ENCODE peak calls at places on chromosome 22, in seven cellular contexts. One of them, this sample, is unnamed.
A peak's percentile ranks its signal among the peaks of the same experiment; 100 is the strongest.

GRCh38 chr22:12613199-12613598 is 2914.8 kb upstream of the OR11H1 start:
- DNase-seq in CD8-positive, alpha-beta memory T cell: no peak
- DNase-seq in ovary: no peak
- DNase-seq in IMR-90: no peak
- DNase-seq in upper lobe of left lung: no peak
- DNase-seq in aorta: no peak
- DNase-seq in PC-9: no peak
- DNase-seq in this sample: no peak

GRCh38 chr22:37248251-37248650 is 4.2 kb upstream of the RAC2 start:
- DNase-seq in CD8-positive, alpha-beta memory T cell: no peak
- DNase-seq in PC-9: no peak
- DNase-seq in aorta: no peak
- DNase-seq in IMR-90: no peak
- DNase-seq in upper lobe of left lung: peak; percentile 8
- DNase-seq in ovary: no peak
- DNase-seq in this sample: no peak

GRCh38 chr22:35553341-35553740 is 12.7 kb downstream of the RASD2 start:
- DNase-seq in aorta: no peak
- DNase-seq in IMR-90: no peak
- DNase-seq in PC-9: no peak
- DNase-seq in CD8-positive, alpha-beta memory T cell: no peak
- DNase-seq in upper lobe of left lung: no peak
- DNase-seq in ovary: no peak
- DNase-seq in this sample: no peak

GRCh38 chr22:47600791-47601400 is 838.4 kb downstream of the TBC1D22A start:
- DNase-seq in ovary: no peak
- DNase-seq in aorta: no peak
- DNase-seq in IMR-90: no peak
- DNase-seq in upper lobe of left lung: no peak
- DNase-seq in PC-9: no peak
- DNase-seq in CD8-positive, alpha-beta memory T cell: no peak
- DNase-seq in this sample: no peak

GRCh38 chr22:26751217-26751616 is 93.8 kb downstream of the MIAT start:
- DNase-seq in CD8-positive, alpha-beta memory T cell: no peak
- DNase-seq in IMR-90: no peak
- DNase-seq in aorta: no peak
- DNase-seq in upper lobe of left lung: no peak
- DNase-seq in PC-9: no peak
- DNase-seq in ovary: no peak
- DNase-seq in this sample: no peak

GRCh38 chr22:22996511-22997261 is 73.6 kb upstream of the GNAZ start:
- DNase-seq in aorta: no peak
- DNase-seq in IMR-90: no peak
- DNase-seq in CD8-positive, alpha-beta memory T cell: no peak
- DNase-seq in upper lobe of left lung: no peak
- DNase-seq in ovary: no peak
- DNase-seq in PC-9: no peak
- DNase-seq in this sample: no peak

GRCh38 chr22:43745783-43746356 is 66.2 kb downstream of the EFCAB6 start:
- DNase-seq in CD8-positive, alpha-beta memory T cell: no peak
- DNase-seq in upper lobe of left lung: no peak
- DNase-seq in ovary: no peak
- DNase-seq in IMR-90: no peak
- DNase-seq in PC-9: no peak
- DNase-seq in aorta: no peak
- DNase-seq in this sample: no peak

GRCh38 chr22:36160499-36160942 is at the start of gene APOL3:
- DNase-seq in IMR-90: peak; percentile 47
- DNase-seq in ovary: peak; percentile 67
- DNase-seq in PC-9: peak; percentile 17
- DNase-seq in CD8-positive, alpha-beta memory T cell: peak; percentile 49
- DNase-seq in aorta: peak; percentile 87
- DNase-seq in upper lobe of left lung: peak; percentile 83
- DNase-seq in this sample: peak; percentile 86

GRCh38 chr22:38213319-38214247 is 11.8 kb downstream of the MAFF start:
- DNase-seq in PC-9: no peak
- DNase-seq in upper lobe of left lung: no peak
- DNase-seq in aorta: peak; percentile 70
- DNase-seq in IMR-90: no peak
- DNase-seq in CD8-positive, alpha-beta memory T cell: no peak
- DNase-seq in ovary: no peak
- DNase-seq in this sample: no peak

GRCh38 chr22:41909290-41910049 is 5.4 kb downstream of the SHISA8 start:
- DNase-seq in IMR-90: no peak
- DNase-seq in PC-9: no peak
- DNase-seq in CD8-positive, alpha-beta memory T cell: no peak
- DNase-seq in ovary: peak; percentile 27
- DNase-seq in upper lobe of left lung: no peak
- DNase-seq in aorta: no peak
- DNase-seq in this sample: no peak

GRCh38 chr22:48708558-48709245 is 1119.0 kb downstream of the BRD1 start:
- DNase-seq in upper lobe of left lung: no peak
- DNase-seq in aorta: peak; percentile 43
- DNase-seq in IMR-90: no peak
- DNase-seq in ovary: no peak
- DNase-seq in PC-9: no peak
- DNase-seq in CD8-positive, alpha-beta memory T cell: no peak
- DNase-seq in this sample: peak; percentile 5

GRCh38 chr22:47739616-47740015 is 977.2 kb downstream of the TBC1D22A start:
- DNase-seq in PC-9: no peak
- DNase-seq in CD8-positive, alpha-beta memory T cell: no peak
- DNase-seq in aorta: no peak
- DNase-seq in ovary: no peak
- DNase-seq in IMR-90: no peak
- DNase-seq in upper lobe of left lung: no peak
- DNase-seq in this sample: no peak

GRCh38 chr22:37801946-37802309 is 5.8 kb upstream of the GCAT start:
- DNase-seq in IMR-90: no peak
- DNase-seq in PC-9: no peak
- DNase-seq in ovary: no peak
- DNase-seq in upper lobe of left lung: no peak
- DNase-seq in CD8-positive, alpha-beta memory T cell: no peak
- DNase-seq in aorta: no peak
- DNase-seq in this sample: no peak

GRCh38 chr22:36757608-36758220 is 18.2 kb downstream of the IFT27 start:
- DNase-seq in upper lobe of left lung: peak; percentile 85
- DNase-seq in PC-9: peak; percentile 84
- DNase-seq in IMR-90: peak; percentile 70
- DNase-seq in ovary: peak; percentile 58
- DNase-seq in aorta: peak; percentile 88
- DNase-seq in CD8-positive, alpha-beta memory T cell: peak; percentile 53
- DNase-seq in this sample: peak; percentile 73

GRCh38 chr22:28410050-28410816 is 269.4 kb downstream of the TTC28 start:
- DNase-seq in CD8-positive, alpha-beta memory T cell: no peak
- DNase-seq in ovary: no peak
- DNase-seq in PC-9: no peak
- DNase-seq in upper lobe of left lung: no peak
- DNase-seq in IMR-90: peak; percentile 71
- DNase-seq in aorta: no peak
- DNase-seq in this sample: no peak

GRCh38 chr22:23273445-23274145 is 93.3 kb downstream of the BCR start:
- DNase-seq in IMR-90: no peak
- DNase-seq in upper lobe of left lung: no peak
- DNase-seq in aorta: no peak
- DNase-seq in PC-9: no peak
- DNase-seq in ovary: no peak
- DNase-seq in CD8-positive, alpha-beta memory T cell: no peak
- DNase-seq in this sample: no peak

GRCh38 chr22:21780259-21780658 is 44.7 kb upstream of the YPEL1 start:
- DNase-seq in upper lobe of left lung: no peak
- DNase-seq in ovary: no peak
- DNase-seq in aorta: no peak
- DNase-seq in IMR-90: no peak
- DNase-seq in CD8-positive, alpha-beta memory T cell: no peak
- DNase-seq in PC-9: no peak
- DNase-seq in this sample: no peak

GRCh38 chr22:49518436-49518970 is 309.2 kb downstream of the BRD1 start:
- DNase-seq in CD8-positive, alpha-beta memory T cell: no peak
- DNase-seq in upper lobe of left lung: no peak
- DNase-seq in PC-9: no peak
- DNase-seq in aorta: no peak
- DNase-seq in ovary: no peak
- DNase-seq in IMR-90: no peak
- DNase-seq in this sample: no peak

GRCh38 chr22:50553310-50553709 is 7.6 kb downstream of the KLHDC7B start:
- DNase-seq in aorta: peak; percentile 6
- DNase-seq in upper lobe of left lung: no peak
- DNase-seq in ovary: no peak
- DNase-seq in CD8-positive, alpha-beta memory T cell: no peak
- DNase-seq in PC-9: no peak
- DNase-seq in IMR-90: no peak
- DNase-seq in this sample: no peak

GRCh38 chr22:38710866-38711265 is 5.1 kb downstream of the GTPBP1 start:
- DNase-seq in upper lobe of left lung: no peak
- DNase-seq in aorta: no peak
- DNase-seq in ovary: no peak
- DNase-seq in PC-9: no peak
- DNase-seq in CD8-positive, alpha-beta memory T cell: no peak
- DNase-seq in IMR-90: no peak
- DNase-seq in this sample: no peak

GRCh38 chr22:18110944-18111758 is 542 bp downstream of the TUBA8 start:
- DNase-seq in PC-9: no peak
- DNase-seq in ovary: no peak
- DNase-seq in CD8-positive, alpha-beta memory T cell: no peak
- DNase-seq in upper lobe of left lung: no peak
- DNase-seq in IMR-90: no peak
- DNase-seq in aorta: no peak
- DNase-seq in this sample: no peak
- H3K4me3 ChIP-seq in PC-9: no peak overlapping the region
- H3K4me3 ChIP-seq in ovary: peak overlapping the region; percentile 45
- H3K4me3 ChIP-seq in CD8-positive, alpha-beta memory T cell: no peak overlapping the region
- H3K4me3 ChIP-seq in upper lobe of left lung: peak overlapping the region; percentile 44
- H3K4me3 ChIP-seq in IMR-90: peak overlapping the region; percentile 32
- H3K4me3 ChIP-seq in aorta: no peak overlapping the region
- H3K4me3 ChIP-seq in this sample: peak overlapping the region; percentile 75

DNA sequence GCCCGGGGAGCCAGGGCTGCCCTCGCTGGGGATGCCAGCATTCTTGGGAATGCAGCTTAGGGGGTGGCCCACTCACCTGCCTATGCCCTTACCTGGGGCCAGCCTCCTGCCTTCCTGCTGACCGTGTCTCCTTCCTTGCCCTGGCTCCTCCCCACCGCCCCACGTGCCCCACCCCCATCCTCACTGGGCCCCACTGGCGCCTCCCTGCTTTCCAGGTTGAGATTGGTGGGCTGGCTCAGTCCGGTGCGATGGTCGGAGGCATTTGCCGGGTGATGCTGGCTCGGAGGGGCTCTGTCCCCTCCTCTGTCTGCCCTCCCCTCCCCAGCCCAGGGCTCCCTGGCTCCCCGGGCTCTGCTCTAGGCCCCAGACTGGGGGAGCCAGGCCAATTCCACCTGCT is 34.1 kb upstream of the GRAMD4 start:
- DNase-seq in aorta: peak; percentile 29
- DNase-seq in upper lobe of left lung: no peak
- DNase-seq in IMR-90: no peak
- DNase-seq in PC-9: no peak
- DNase-seq in ovary: peak; percentile 15
- DNase-seq in CD8-positive, alpha-beta memory T cell: no peak
- DNase-seq in this sample: no peak
- H3K4me1 ChIP-seq in aorta: no peaks in the 10 kb centered on the region
- H3K4me1 ChIP-seq in upper lobe of left lung: peaks cover 15% of the 10 kb centered on the region
- H3K4me1 ChIP-seq in IMR-90: peaks cover 5% of the 10 kb centered on the region
- H3K4me1 ChIP-seq in PC-9: no peaks in the 10 kb centered on the region
- H3K4me1 ChIP-seq in ovary: peaks cover 2% of the 10 kb centered on the region
- H3K4me1 ChIP-seq in CD8-positive, alpha-beta memory T cell: peaks cover 15% of the 10 kb centered on the region
- H3K4me1 ChIP-seq in this sample: peaks cover 96% of the 10 kb centered on the region

DNA sequence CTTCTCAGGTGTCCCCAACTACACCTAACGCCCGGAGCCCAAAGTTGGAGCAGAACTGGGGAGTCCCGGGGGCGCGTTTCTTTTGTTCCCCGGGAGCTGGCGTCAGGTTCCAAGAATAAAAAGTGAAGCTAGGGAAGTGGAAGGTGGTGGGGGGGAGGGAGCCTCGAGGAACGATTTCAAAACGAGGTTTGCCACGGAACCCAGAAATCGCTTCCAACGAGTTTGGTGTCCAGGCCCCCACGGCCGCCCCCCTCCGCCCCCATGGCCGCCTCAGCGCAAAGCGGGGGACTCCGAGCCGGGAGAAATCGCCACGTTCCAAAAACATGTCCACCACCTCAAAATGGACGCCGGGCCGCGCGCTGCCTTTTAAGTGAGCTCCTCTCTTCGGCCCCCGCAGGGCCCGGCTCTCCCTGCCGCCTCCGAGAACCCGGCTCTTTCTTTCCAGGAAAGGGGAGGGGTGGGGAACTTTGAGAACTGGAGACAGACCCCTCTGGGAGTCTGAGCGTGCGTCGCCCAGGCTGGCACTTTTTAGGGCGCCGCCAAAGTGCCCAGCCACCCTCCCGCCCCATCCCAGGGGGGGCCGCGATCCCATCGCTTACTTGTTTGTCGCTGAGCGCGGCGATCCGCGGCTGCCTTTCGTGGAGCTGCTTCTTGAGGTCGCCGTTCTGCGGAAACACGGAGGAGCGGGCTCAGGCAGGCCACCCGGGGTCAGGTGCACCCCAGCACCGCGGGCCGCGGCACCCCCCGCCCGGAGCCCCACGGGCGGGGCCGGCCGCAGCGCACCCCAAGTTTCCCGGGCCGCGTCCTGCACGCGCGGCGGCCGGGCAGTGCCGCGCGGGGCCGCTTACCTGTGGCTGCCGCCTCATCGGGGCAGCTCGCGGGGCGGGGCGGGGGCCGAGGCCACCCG is 1.6 kb downstream of the PHF21B start:
- DNase-seq in PC-9: no peak
- DNase-seq in IMR-90: no peak
- DNase-seq in upper lobe of left lung: no peak
- DNase-seq in aorta: no peak
- DNase-seq in ovary: peak; percentile 75
- DNase-seq in CD8-positive, alpha-beta memory T cell: no peak
- DNase-seq in this sample: no peak
- H3K27me3 ChIP-seq in PC-9: peaks cover 27% of the 10 kb centered on the region
- H3K27me3 ChIP-seq in IMR-90: peaks cover 72% of the 10 kb centered on the region
- H3K27me3 ChIP-seq in upper lobe of left lung: no peaks in the 10 kb centered on the region
- H3K27me3 ChIP-seq in aorta: no peaks in the 10 kb centered on the region
- H3K27me3 ChIP-seq in ovary: no peaks in the 10 kb centered on the region
- H3K27me3 ChIP-seq in CD8-positive, alpha-beta memory T cell: peaks cover 12% of the 10 kb centered on the region
- H3K27me3 ChIP-seq in this sample: peaks cover 96% of the 10 kb centered on the region

GRCh38 chr22:31106001-31106571 is 1.3 kb downstream of the SELENOM start:
- DNase-seq in ovary: no peak
- DNase-seq in PC-9: no peak
- DNase-seq in aorta: peak; percentile 50
- DNase-seq in upper lobe of left lung: no peak
- DNase-seq in CD8-positive, alpha-beta memory T cell: no peak
- DNase-seq in IMR-90: no peak
- DNase-seq in this sample: no peak
- H3K4me3 ChIP-seq in ovary: peak overlapping the region; percentile 84
- H3K4me3 ChIP-seq in PC-9: no peak overlapping the region
- H3K4me3 ChIP-seq in aorta: peak overlapping the region; percentile 53
- H3K4me3 ChIP-seq in upper lobe of left lung: peak overlapping the region; percentile 67
- H3K4me3 ChIP-seq in CD8-positive, alpha-beta memory T cell: no peak overlapping the region
- H3K4me3 ChIP-seq in IMR-90: peak overlapping the region; percentile 90
- H3K4me3 ChIP-seq in this sample: peak overlapping the region; percentile 85

DNA sequence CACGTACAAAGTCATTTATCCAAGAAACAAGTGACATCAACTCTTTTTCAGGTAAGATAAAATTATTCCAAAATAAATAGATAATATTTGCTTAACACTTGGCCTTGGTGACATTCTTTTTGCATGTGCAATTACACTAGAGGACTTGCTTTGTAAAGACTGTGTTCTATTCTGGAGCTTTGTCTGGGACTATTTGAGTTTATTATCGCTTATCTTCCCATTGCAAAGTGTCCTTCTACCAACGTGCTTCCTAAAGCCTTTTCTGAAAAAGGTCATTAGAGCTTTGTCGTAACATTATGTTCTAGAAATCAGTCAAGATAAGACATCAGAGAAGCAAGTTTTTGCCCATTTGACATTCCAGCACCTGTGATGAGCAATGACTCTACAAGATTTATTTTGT is 78.3 kb upstream of the MYO18B start:
- DNase-seq in IMR-90: no peak
- DNase-seq in upper lobe of left lung: no peak
- DNase-seq in ovary: no peak
- DNase-seq in PC-9: no peak
- DNase-seq in CD8-positive, alpha-beta memory T cell: no peak
- DNase-seq in aorta: no peak
- DNase-seq in this sample: no peak
- H3K4me1 ChIP-seq in IMR-90: no peaks in the 10 kb centered on the region
- H3K4me1 ChIP-seq in upper lobe of left lung: peaks cover 15% of the 10 kb centered on the region
- H3K4me1 ChIP-seq in ovary: peaks cover 7% of the 10 kb centered on the region
- H3K4me1 ChIP-seq in PC-9: no peaks in the 10 kb centered on the region
- H3K4me1 ChIP-seq in CD8-positive, alpha-beta memory T cell: no peaks in the 10 kb centered on the region
- H3K4me1 ChIP-seq in aorta: no peaks in the 10 kb centered on the region
- H3K4me1 ChIP-seq in this sample: peaks cover 51% of the 10 kb centered on the region

This sample was measured in left ventricle myocardium inferior.